ENCODE peak calls at places on chromosomes 1 and 21, in six cellular contexts. U, N, G, P, S and T are unnamed samples.

GRCh38 chr21:33198346-33199135 is 31.2 kb upstream of the IFNAR2 start:
- DNase-seq in P (peak; percentile 64), N (peak; percentile 14), G (no peak), U (no peak), S (peak; percentile 63), T (no peak)

GRCh38 chr1:44590475-44590874 is 83.8 kb downstream of the TMEM53 start:
- DNase-seq in S (no peak), N (no peak), P (no peak), G (no peak), U (no peak), T (peak; percentile 50)

GRCh38 chr1:6222644-6223043 is 13.1 kb downstream of the ICMT start:
- DNase-seq in N (no peak), P (no peak), G (no peak), U (no peak), S (peak; percentile 31), T (no peak)

GRCh38 chr1:11539850-11540772 is 61.2 kb downstream of the DISP3 start:
- DNase-seq in P (no peak), S (no peak), N (no peak), U (no peak), G (no peak), T (no peak)

GRCh38 chr1:221696045-221696444 is 45.8 kb downstream of the DUSP10 start:
- DNase-seq in P (no peak), G (no peak), N (no peak), S (peak; percentile 58), U (no peak), T (no peak)

GRCh38 chr1:165312591-165312990 is 43.9 kb downstream of the LMX1A start:
- DNase-seq in S (no peak), N (no peak), U (no peak), G (no peak), P (no peak), T (no peak)

GRCh38 chr21:32457360-32457840 is 44.9 kb downstream of the EVA1C start:
- DNase-seq in G (peak; percentile 72), N (no peak), P (no peak), S (peak; percentile 16), U (no peak), T (no peak)

GRCh38 chr1:21251773-21252471 is 38.3 kb downstream of the ECE1 start:
- DNase-seq in G (peak; percentile 80), U (no peak), S (peak; percentile 96), N (peak; percentile 85), P (no peak), T (peak; percentile 67)

GRCh38 chr1:6108937-6109636 is 63.4 kb downstream of the KCNAB2 start:
- DNase-seq in S (peak; percentile 40), P (no peak), G (no peak), N (peak; percentile 19), U (no peak), T (peak; percentile 89)

DNA sequence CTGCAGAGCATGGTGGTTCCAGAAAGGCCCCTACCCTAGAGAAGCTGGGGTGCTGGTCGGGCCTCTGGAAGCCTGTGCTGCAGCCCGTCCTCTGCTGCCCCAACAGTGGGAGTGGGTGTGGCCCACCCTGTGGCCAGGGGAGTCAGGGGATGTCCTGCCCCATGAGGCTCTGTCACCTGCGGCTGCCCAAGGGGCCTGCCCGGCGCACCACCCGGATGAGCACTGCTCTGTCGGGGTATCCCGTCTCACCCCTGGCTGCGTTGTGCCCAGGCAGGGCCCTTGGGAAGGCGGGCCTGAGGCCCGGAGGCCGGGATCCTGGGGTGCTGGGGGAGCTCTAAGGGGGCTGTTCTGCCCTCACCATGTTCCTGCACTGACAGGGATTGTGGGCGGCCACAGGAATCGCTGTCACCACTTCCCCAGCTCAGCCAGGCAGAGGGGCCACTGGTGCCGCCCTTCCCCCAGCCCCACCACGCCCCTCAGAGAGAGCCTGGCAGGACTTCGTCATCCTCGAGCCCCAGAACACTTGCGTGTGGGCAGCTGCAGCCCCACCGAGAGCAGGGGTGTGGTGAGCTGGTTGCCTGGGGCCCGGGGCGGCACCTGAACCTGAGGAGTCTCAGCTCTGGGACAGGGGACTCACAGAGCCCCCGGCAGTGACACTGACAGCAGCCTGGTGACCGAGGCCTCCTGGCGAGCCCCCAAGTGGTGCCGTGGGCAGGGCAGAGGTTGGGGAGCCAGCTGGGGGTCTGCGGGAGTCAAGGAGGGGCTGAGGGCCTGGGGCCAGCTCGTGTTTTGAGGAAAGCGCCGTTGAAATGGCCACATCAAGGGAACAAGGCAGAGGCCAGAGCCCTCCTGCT is 20.2 kb downstream of the PANK4 start:
- DNase-seq in U (no peak), N (no peak), G (no peak), S (no peak), P (no peak), T (no peak)
- TF ChIP-seq POLR2A in U (no peak), N (no peak), G (no peak), S (no peak), P (no peak), T (no peak)

GRCh38 chr21:39084979-39085729 is 98.1 kb downstream of the PSMG1 start:
- DNase-seq in U (no peak), S (no peak), G (no peak), P (no peak), N (no peak), T (no peak)

GRCh38 chr21:39085843-39086415 is 97.3 kb downstream of the PSMG1 start:
- DNase-seq in N (no peak), P (no peak), S (no peak), G (no peak), U (no peak), T (no peak)

GRCh38 chr21:39087238-39087975 is 95.8 kb downstream of the PSMG1 start:
- DNase-seq in N (no peak), G (no peak), S (no peak), P (peak; percentile 89), U (no peak), T (no peak)

GRCh38 chr21:39087976-39088370 is 95.3 kb downstream of the PSMG1 start:
- DNase-seq in U (no peak), N (no peak), P (no peak), G (no peak), S (no peak), T (no peak)

DNA sequence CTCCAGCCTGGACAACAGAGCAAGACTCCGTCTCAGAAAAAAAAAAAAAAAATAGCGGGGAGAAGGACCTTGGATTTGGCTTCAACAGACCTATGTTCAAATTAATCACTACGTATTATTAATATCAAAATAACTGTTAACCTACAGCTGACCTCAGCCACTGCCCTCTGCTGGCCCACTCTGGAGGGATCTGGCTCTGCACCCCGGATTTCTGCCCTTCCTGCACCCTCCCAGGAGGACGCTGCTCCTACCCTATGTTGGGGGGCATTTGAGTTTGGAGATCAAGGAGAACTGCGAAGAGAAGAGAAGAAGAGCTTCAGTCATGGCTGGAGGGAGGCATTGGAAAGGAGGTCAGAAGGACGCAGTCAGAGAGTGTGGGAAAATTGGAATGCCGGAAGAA is 96.7 kb downstream of the PSMG1 start:
- DNase-seq in S (no peak), U (no peak), P (no peak), N (no peak), G (no peak), T (no peak)
- TF ChIP-seq POLR2A in S (no peak), U (no peak), P (no peak), N (no peak), G (no peak), T (no peak)

DNA sequence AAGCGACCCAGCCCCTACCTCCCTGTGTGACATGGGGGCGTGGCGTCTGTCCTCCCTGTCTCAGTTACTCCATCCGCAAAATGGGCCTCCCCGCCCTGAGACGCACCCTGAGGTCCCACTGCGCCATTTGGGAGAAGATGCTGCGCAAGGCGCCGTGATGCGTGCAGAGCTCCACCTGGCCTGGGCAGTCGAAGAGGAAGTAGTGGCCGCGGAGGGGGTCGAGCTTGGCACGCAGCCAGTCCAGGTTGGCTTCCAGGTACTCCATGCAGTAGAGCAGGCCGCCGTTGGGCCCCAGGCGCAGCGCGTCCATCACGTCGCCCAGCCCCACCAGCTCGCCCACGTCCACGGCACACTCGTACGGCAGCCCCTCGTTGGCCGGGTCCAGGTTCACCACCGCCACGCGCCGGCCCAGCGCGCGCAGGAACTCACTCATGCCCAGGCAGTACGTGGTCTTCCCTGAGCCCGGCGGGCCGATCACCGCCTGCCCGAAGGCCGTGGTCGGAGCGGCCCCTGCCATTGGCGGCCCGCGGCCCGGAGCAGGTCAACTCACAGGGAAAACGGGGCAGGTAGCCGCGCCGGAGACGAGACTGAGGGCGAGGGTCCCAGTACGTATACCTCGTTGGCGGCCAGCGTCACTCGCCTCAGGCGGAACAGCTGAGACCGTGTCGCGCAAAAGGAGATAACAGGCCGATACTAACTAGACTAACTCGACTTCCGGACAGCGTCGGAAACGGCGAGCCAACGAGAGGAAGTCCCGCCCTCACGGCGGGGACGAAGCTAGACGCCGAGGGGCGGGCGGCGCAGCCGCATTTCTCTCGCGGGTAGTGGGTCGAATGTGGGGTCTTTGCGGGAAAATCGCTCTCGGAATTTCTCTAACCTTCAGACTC is at the start of gene GPN2:
- DNase-seq in G (peak; percentile 83), N (peak; percentile 72), S (peak; percentile 72), U (peak; percentile 14), P (peak; percentile 47), T (peak; percentile 53)
- TF ChIP-seq POLR2A in G (no peak), N (peak; percentile 65), S (peak; percentile 84), U (no peak), P (peak; percentile 45), T (peak; percentile 69)

DNA sequence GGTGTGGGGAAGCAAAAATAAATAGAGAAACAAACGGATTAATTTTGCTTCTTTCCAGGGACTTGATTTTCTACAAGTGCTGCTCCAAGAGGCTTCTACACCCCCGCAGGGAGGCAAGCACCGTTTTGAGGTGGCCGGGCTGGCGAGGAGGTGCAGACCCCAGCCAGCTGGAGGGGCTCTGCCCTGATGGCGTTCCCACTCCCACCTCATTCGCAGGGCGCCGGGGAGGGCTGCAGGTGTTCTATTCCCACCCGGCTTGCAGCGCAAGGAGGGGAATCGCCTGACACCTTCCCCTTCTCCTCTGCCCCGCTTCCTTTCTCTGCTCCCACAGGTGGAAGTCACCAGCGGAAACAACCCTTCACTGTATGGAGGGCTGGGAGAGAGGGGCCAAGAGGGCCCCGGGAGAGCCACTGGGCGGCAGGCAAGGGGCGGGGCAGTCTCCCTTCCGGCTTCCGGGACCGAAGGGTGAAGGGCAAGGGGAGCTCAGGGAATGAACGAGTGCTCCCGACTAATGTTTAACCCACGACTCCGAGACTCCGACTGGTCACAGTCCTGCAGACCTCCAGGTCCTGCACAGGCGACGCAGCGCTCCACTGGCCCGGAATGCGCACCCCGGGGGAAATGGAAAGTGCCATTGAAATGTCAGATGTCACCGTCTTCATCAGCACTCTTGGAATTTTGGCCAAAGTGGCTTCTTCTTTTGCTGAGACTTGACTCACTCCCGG is 29.1 kb downstream of the TEX35 start:
- DNase-seq in N (peak; percentile 13), G (peak; percentile 65), P (no peak), S (no peak), U (no peak), T (no peak)
- TF ChIP-seq POLR2A in N (no peak), G (no peak), P (no peak), S (no peak), U (no peak), T (no peak)

GRCh38 chr1:174911626-174912025 is 88.1 kb upstream of the CACYBP start:
- DNase-seq in U (no peak), N (no peak), P (no peak), S (no peak), G (no peak), T (no peak)

GRCh38 chr1:174916846-174917245 is 82.9 kb upstream of the CACYBP start:
- DNase-seq in N (no peak), P (no peak), U (no peak), S (no peak), G (no peak), T (no peak)

GRCh38 chr1:174913225-174913903 is 86.4 kb upstream of the CACYBP start:
- DNase-seq in G (no peak), P (no peak), S (no peak), N (no peak), U (no peak), T (no peak)

GRCh38 chr1:174912243-174912642 is 87.5 kb upstream of the CACYBP start:
- DNase-seq in S (no peak), N (no peak), P (no peak), U (no peak), G (no peak), T (no peak)
- TF ChIP-seq POLR2A in S (no peak), N (no peak), P (no peak), U (no peak), G (no peak), T (no peak)